ENCODE peak calls at places on chromosomes 13 and 19, in five cellular contexts. A is SK-N-SH, W is HepG2, E is K562, X is GM12878. Q is an unnamed sample.
A peak's percentile ranks its signal among the peaks of the same experiment; 100 is the strongest.

GRCh38 chr13:94494021-94494420 is 14.5 kb upstream of the DCT start:
- DNase-seq in A (peak; percentile 45), W (no peak), E (no peak), X (no peak), Q (no peak)

GRCh38 chr19:47573076-47574026 is at the start of gene ZNF541:
- DNase-seq in A (peak; percentile 88), W (no peak), E (peak; percentile 57), X (no peak), Q (peak; percentile 13)

GRCh38 chr13:66501187-66501586 is 728.9 kb downstream of the PCDH9 start:
- DNase-seq in A (no peak), W (no peak), E (no peak), X (no peak), Q (no peak)

GRCh38 chr19:48715276-48715675 is 4.2 kb downstream of the MAMSTR start:
- DNase-seq in A (no peak), W (no peak), E (no peak), X (no peak), Q (no peak)

GRCh38 chr19:15609261-15609660 is 5.8 kb upstream of the CYP4F8 start:
- DNase-seq in A (no peak), W (no peak), E (no peak), X (no peak), Q (no peak)

GRCh38 chr13:29472317-29472961 is 123.0 kb downstream of the SLC7A1 start:
- DNase-seq in A (peak; percentile 72), W (peak; percentile 59), E (peak; percentile 50), X (no peak), Q (no peak)

GRCh38 chr13:24747248-24748151 is 16.5 kb upstream of the RNF17 start:
- DNase-seq in A (no peak), W (no peak), E (no peak), X (no peak), Q (peak; percentile 15)

GRCh38 chr13:40251343-40252032 is 415.0 kb downstream of the FOXO1 start:
- DNase-seq in A (no peak), W (no peak), E (no peak), X (no peak), Q (no peak)

GRCh38 chr13:40043759-40044158 is 388.3 kb downstream of the COG6 start:
- DNase-seq in A (no peak), W (no peak), E (no peak), X (no peak), Q (no peak)

GRCh38 chr19:55216461-55217198 is 7.3 kb upstream of the PTPRH start:
- DNase-seq in A (peak; percentile 91), W (peak; percentile 96), E (peak; percentile 88), X (no peak), Q (peak; percentile 92)

GRCh38 chr19:49436381-49437017 is 4.8 kb downstream of the SLC17A7 start:
- DNase-seq in A (peak; percentile 84), W (no peak), E (peak; percentile 87), X (no peak), Q (no peak)

GRCh38 chr19:37413243-37414084 is 42.6 kb downstream of the ZNF527 start:
- DNase-seq in A (no peak), W (no peak), E (no peak), X (no peak), Q (no peak)

GRCh38 chr19:47652285-47652684 is 43.4 kb downstream of the BICRA start:
- DNase-seq in A (no peak), W (no peak), E (no peak), X (no peak), Q (no peak)

GRCh38 chr19:8697671-8698432 is 743 bp downstream of the ACTL9 start:
- DNase-seq in A (peak; percentile 61), W (no peak), E (peak; percentile 33), X (no peak), Q (no peak)

GRCh38 chr13:109782066-109782822 is 4.1 kb downstream of the IRS2 start:
- DNase-seq in A (peak; percentile 62), W (no peak), E (no peak), X (no peak), Q (no peak)

GRCh38 chr19:34291235-34291634 is 36.9 kb downstream of the GARRE1 start:
- DNase-seq in A (no peak), W (no peak), E (no peak), X (no peak), Q (no peak)

GRCh38 chr19:11480927-11481776 is at the start of gene ELAVL3:
- DNase-seq in A (peak; percentile 91), W (no peak), E (peak; percentile 5), X (no peak), Q (no peak)

GRCh38 chr13:110277357-110277950 is 29.5 kb downstream of the COL4A1 start:
- DNase-seq in A (no peak), W (no peak), E (no peak), X (no peak), Q (no peak)

GRCh38 chr13:106033634-106034033 is 501.8 kb downstream of the EFNB2 start:
- DNase-seq in A (no peak), W (peak; percentile 4), E (no peak), X (no peak), Q (no peak)

GRCh38 chr13:76856141-76856571 is 30.0 kb downstream of the KCTD12 start:
- DNase-seq in A (no peak), W (no peak), E (no peak), X (no peak), Q (no peak)

DNA sequence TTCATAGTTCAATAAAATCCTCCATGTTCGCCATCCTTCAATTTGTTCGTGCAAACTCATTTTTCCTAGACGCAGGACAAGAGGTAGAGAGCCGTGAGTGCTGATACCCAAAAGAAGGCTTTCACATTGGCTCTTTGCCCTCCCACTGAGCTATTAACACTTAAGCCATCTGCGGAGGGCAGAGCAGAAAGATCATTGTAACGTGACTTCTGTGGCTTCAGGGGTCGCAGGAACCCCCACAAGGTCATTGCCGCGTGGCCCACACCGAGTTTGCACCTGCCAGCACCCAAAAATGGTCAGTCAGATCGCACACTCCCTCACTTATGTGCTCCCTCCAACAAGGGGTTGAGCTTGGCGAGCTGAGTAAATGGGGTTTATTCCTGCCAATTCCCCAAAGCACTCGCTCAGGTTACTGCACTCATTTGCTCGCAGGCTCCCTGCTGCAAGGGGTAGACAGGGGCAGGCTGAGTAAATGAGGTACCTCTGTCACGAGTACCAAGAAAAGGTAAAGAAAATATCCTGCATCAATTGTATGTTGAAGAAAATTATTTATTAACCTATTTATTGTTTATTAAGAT is 144.1 kb downstream of the PRR20E start:
- DNase-seq in A (no peak), W (no peak), E (no peak), X (no peak), Q (no peak)
- TF ChIP-seq GABPA in A (no peak), W (no peak), E (no peak), X (no peak), Q (no peak)

GRCh38 chr13:113086031-113086750 is 19.4 kb upstream of the F7 start:
- DNase-seq in A (no peak), W (no peak), E (peak; percentile 30), X (no peak), Q (no peak)

GRCh38 chr13:113084943-113085540 is 20.5 kb upstream of the F7 start:
- DNase-seq in A (no peak), W (no peak), E (no peak), X (no peak), Q (no peak)

GRCh38 chr13:113083402-113084061 is 22.1 kb upstream of the F7 start:
- DNase-seq in A (no peak), W (no peak), E (no peak), X (no peak), Q (no peak)

GRCh38 chr13:113083022-113083373 is 22.6 kb upstream of the F7 start:
- DNase-seq in A (no peak), W (no peak), E (no peak), X (no peak), Q (no peak)

GRCh38 chr13:113084094-113084942 is 21.3 kb upstream of the F7 start:
- DNase-seq in A (no peak), W (no peak), E (no peak), X (no peak), Q (no peak)
- TF ChIP-seq REST in A (no peak), W (no peak), E (no peak), X (no peak), Q (no peak)

GRCh38 chr19:1262687-1263123 is 6.4 kb upstream of the CIRBP start:
- DNase-seq in A (no peak), W (no peak), E (no peak), X (no peak), Q (no peak)

GRCh38 chr19:1261863-1262686 is 7.1 kb upstream of the CIRBP start:
- DNase-seq in A (no peak), W (peak; percentile 48), E (no peak), X (no peak), Q (no peak)

GRCh38 chr19:1260749-1261511 is 8.2 kb upstream of the CIRBP start:
- DNase-seq in A (peak; percentile 97), W (peak; percentile 88), E (peak; percentile 89), X (peak; percentile 85), Q (peak; percentile 94)

GRCh38 chr19:1259873-1260748 is 9.0 kb upstream of the CIRBP start:
- DNase-seq in A (no peak), W (no peak), E (no peak), X (no peak), Q (peak; percentile 56)

DNA sequence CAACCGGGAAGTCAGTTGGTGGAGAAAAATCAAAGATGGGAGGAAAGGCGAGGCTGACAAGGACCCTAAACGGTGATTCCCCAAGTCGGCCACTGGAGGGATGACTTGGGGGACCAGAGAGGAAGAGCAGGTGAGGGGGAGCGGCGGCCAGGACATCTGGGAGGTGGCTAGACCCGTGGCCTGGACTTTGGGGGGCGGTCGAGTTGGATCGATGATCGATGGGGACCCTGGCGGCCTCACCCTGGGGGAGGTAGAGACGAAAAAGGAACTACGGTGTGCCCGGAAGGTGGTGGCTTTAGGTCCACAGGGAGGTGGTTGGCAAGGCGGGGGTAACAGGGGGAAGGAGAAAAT is 7.6 kb upstream of the CIRBP start:
- DNase-seq in A (no peak), W (no peak), E (no peak), X (no peak), Q (peak; percentile 53)
- TF ChIP-seq CTCF in A (peak; percentile 33), W (no peak), E (peak; percentile 31), X (no peak), Q (no peak)

DNA sequence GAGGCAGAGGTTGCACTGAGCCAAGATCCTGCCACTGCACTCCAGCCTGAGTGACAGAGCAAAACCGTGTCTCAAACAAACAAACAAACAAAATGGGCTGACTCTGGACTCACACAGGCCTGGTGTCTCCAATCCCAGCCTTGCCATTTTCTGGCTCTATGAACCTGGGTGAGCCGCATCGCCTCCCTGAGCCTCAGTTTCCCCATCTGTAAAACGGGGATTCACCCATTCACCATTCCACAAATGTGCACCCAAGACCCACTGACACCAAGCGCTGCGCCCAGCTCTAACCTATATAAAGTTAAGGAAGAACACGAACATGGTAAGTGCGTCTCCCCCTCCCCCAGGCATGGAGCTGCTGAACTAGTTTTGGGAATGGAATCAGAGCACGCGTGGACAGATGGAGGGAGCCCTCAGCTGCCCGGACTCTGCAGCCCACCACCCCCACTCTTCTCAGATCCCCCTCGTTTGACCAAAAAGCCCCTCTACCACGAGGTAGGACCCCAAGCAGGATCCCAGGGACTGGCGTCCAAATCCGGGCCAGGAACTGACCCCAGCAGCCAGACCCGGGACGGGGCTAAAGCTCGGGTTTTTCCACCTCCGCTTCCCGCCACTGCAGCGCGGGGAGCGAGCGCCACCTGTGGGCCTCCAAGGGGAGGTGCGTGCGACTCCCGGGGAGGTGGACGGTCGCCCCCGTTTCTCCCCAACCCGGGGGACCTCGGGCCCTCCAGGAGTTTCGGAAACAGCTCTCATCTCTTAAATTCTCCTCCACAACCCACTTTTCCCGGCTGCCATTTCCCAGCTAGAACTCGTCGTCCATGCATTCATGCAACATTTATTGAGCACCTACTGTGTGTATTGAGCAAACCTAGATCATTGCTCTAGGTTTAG is 33.0 kb upstream of the ADGRE5 start:
- DNase-seq in A (peak; percentile 95), W (peak; percentile 28), E (peak; percentile 91), X (no peak), Q (no peak)
- TF ChIP-seq GABPA in A (no peak), W (no peak), E (no peak), X (no peak), Q (no peak)

GRCh38 chr19:19662344-19662743 is 1.1 kb downstream of the ATP13A1 start:
- DNase-seq in A (no peak), W (no peak), E (no peak), X (no peak), Q (no peak)
- TF ChIP-seq REST in A (no peak), W (no peak), E (no peak), X (no peak), Q (no peak)

Q was measured in HL-60.